ENCODE peak calls at places on chromosomes 5 and 9, in nine cellular contexts. W is NCI-H1436, A is SK-MEL-5, L is heart right ventricle, P is NCI-H2029 treated with DMSO at 0.1 percent for 48 hours, Q is small intestine, S is nucleus accumbens, Z is HT1080, N is left lobe of liver. V is an unnamed sample.
A peak's percentile ranks its signal among the peaks of the same experiment; 100 is the strongest.

GRCh38 chr5:102975457-102976182 is 144.3 kb downstream of the GIN1 start:
- DNase-seq in Q (no peak), S (no peak), N (no peak), W (no peak), L (no peak), P (no peak), A (no peak), Z (peak; percentile 8), V (peak; percentile 68)

GRCh38 chr5:140148508-140148907 is 22.8 kb downstream of the IGIP start:
- DNase-seq in Q (no peak), S (no peak), W (no peak), A (peak; percentile 83), N (peak; percentile 21), L (no peak), P (no peak), Z (peak; percentile 33), V (no peak)

GRCh38 chr5:17118631-17119030 is 98.8 kb upstream of the BASP1 start:
- DNase-seq in W (no peak), L (peak; percentile 57), Z (peak; percentile 100), A (peak; percentile 99), N (no peak), Q (peak; percentile 75), S (peak; percentile 39), P (no peak), V (peak; percentile 83)

GRCh38 chr5:121954086-121954485 is 7.7 kb upstream of the SRFBP1 start:
- DNase-seq in W (no peak), A (no peak), Q (no peak), L (no peak), N (no peak), Z (no peak), P (no peak), S (no peak), V (no peak)

GRCh38 chr9:88716636-88717035 is 181.7 kb downstream of the NXNL2 start:
- DNase-seq in P (no peak), Q (no peak), A (no peak), L (no peak), W (no peak), S (no peak), Z (no peak), N (no peak), V (peak; percentile 46)

GRCh38 chr5:150428106-150428876 is 15.6 kb upstream of the CD74 start:
- DNase-seq in P (no peak), Q (peak; percentile 85), L (peak; percentile 88), S (no peak), N (peak; percentile 84), A (peak; percentile 66), Z (no peak), W (no peak), V (peak; percentile 62)

GRCh38 chr5:140219068-140219971 is 44.3 kb downstream of the CYSTM1 start:
- DNase-seq in S (no peak), N (peak; percentile 70), Q (peak; percentile 94), W (no peak), L (no peak), P (no peak), Z (no peak), A (no peak), V (peak; percentile 58)

GRCh38 chr5:115961413-115962238 is 649 bp upstream of the LVRN start:
- DNase-seq in S (no peak), Q (no peak), A (no peak), Z (no peak), P (no peak), N (no peak), L (no peak), W (no peak), V (peak; percentile 38)

GRCh38 chr5:83472213-83472507 is 616 bp downstream of the VCAN start:
- DNase-seq in L (no peak), S (no peak), A (no peak), W (no peak), Q (no peak), N (no peak), Z (no peak), P (no peak), V (peak; percentile 26)

GRCh38 chr5:54404568-54404967 is 50.9 kb upstream of the HSPB3 start:
- DNase-seq in W (no peak), A (peak; percentile 22), Z (no peak), N (no peak), L (no peak), P (no peak), Q (no peak), S (no peak), V (peak; percentile 45)

GRCh38 chr5:176535101-176535654 is 2.0 kb downstream of the RNF44 start:
- DNase-seq in Q (peak; percentile 83), L (no peak), W (no peak), A (no peak), N (peak; percentile 48), S (no peak), Z (no peak), P (no peak), V (peak; percentile 43)

GRCh38 chr5:154949758-154950157 is 8.9 kb downstream of the MRPL22 start:
- DNase-seq in N (no peak), Q (no peak), L (no peak), S (no peak), P (no peak), W (no peak), A (no peak), Z (no peak), V (no peak)

GRCh38 chr5:59116231-59116900 is 533.5 kb downstream of the RAB3C start:
- DNase-seq in Q (no peak), P (no peak), A (no peak), W (no peak), S (no peak), L (no peak), N (no peak), Z (no peak), V (no peak)

GRCh38 chr5:53501054-53501453 is 20.6 kb downstream of the FST start:
- DNase-seq in S (no peak), N (no peak), L (no peak), P (no peak), A (no peak), Z (no peak), W (no peak), Q (no peak), V (no peak)

GRCh38 chr9:126062158-126062929 is 264.3 kb upstream of the MVB12B start:
- DNase-seq in P (no peak), A (no peak), Z (no peak), N (no peak), L (no peak), S (no peak), Q (no peak), W (no peak), V (no peak)

GRCh38 chr9:109297899-109298298 is 23.0 kb downstream of the EPB41L4B start:
- DNase-seq in Z (peak; percentile 98), W (no peak), A (no peak), P (no peak), N (no peak), Q (peak; percentile 37), S (no peak), L (no peak), V (peak; percentile 25)

GRCh38 chr5:73450672-73451217 is 2.2 kb upstream of the FOXD1 start:
- DNase-seq in Q (no peak), N (no peak), Z (no peak), W (no peak), A (no peak), L (no peak), P (no peak), S (no peak), V (no peak)

GRCh38 chr5:68330564-68330963 is 115.0 kb downstream of the PIK3R1 start:
- DNase-seq in N (no peak), L (no peak), W (no peak), Q (no peak), P (no peak), Z (peak; percentile 21), A (no peak), S (no peak), V (peak; percentile 25)

GRCh38 chr5:41334221-41334620 is 120.9 kb upstream of the C6 start:
- DNase-seq in Z (no peak), Q (no peak), N (no peak), W (no peak), S (no peak), L (no peak), A (peak; percentile 42), P (no peak), V (no peak)

GRCh38 chr5:178431777-178432155 is 158.4 kb downstream of the COL23A1 start:
- DNase-seq in P (no peak), W (no peak), Q (no peak), Z (no peak), S (no peak), N (no peak), L (no peak), A (no peak), V (no peak)

GRCh38 chr5:126460977-126461376 is 37.8 kb downstream of the GRAMD2B start:
- DNase-seq in L (no peak), P (no peak), Q (no peak), N (no peak), Z (no peak), W (no peak), S (no peak), A (no peak), V (no peak)

GRCh38 chr5:53871050-53871449 is 310.6 kb downstream of the NDUFS4 start:
- DNase-seq in A (peak; percentile 9), N (no peak), L (no peak), P (no peak), Q (no peak), Z (peak; percentile 43), W (no peak), S (no peak), V (peak; percentile 18)

GRCh38 chr5:18527017-18527416 is 892.8 kb downstream of the TAF11L14 start:
- DNase-seq in Q (no peak), P (no peak), W (no peak), S (no peak), L (no peak), A (no peak), Z (no peak), N (no peak), V (no peak)

GRCh38 chr5:39580702-39581498 is 156.1 kb upstream of the DAB2 start:
- DNase-seq in L (no peak), N (no peak), A (peak; percentile 16), S (no peak), W (no peak), Q (no peak), P (no peak), Z (no peak), V (peak; percentile 90)

GRCh38 chr9:35518212-35518917 is 28.5 kb downstream of the RUSC2 start:
- DNase-seq in L (no peak), N (no peak), S (no peak), P (no peak), Q (no peak), A (no peak), W (no peak), Z (peak; percentile 98), V (peak; percentile 93)

GRCh38 chr5:95141141-95141540 is 143.8 kb downstream of the MCTP1 start:
- DNase-seq in P (no peak), Q (no peak), L (no peak), Z (no peak), A (no peak), W (no peak), N (no peak), S (no peak), V (no peak)

GRCh38 chr5:31827862-31828261 is 188.9 kb downstream of the PDZD2 start:
- DNase-seq in P (no peak), Z (peak; percentile 63), N (no peak), S (no peak), W (no peak), A (no peak), L (no peak), Q (no peak), V (no peak)

GRCh38 chr9:85040806-85041575 is 371.5 kb downstream of the NTRK2 start:
- DNase-seq in Q (no peak), A (no peak), L (no peak), P (no peak), S (peak; percentile 76), N (no peak), Z (no peak), W (no peak), V (no peak)

GRCh38 chr5:55993013-55993412 is 1.8 kb downstream of the IL6ST start:
- DNase-seq in A (no peak), Z (no peak), N (no peak), P (no peak), S (no peak), Q (no peak), L (no peak), W (no peak), V (peak; percentile 69)

GRCh38 chr9:83062653-83063527 is at the start of gene RASEF:
- DNase-seq in P (peak; percentile 72), L (no peak), N (peak; percentile 68), S (no peak), A (no peak), Q (peak; percentile 78), Z (no peak), W (no peak), V (no peak)

GRCh38 chr5:178454308-178454707 is 135.9 kb downstream of the COL23A1 start:
- DNase-seq in A (no peak), W (no peak), P (no peak), Z (no peak), N (peak; percentile 39), L (no peak), Q (no peak), S (no peak), V (no peak)